ENCODE peak calls at places on chromosomes 11 and 22, in nine cellular contexts. W, D, T, Y, E, S, V, J and I are unnamed samples.

GRCh38 chr22:47575291-47575690 is 812.8 kb downstream of the TBC1D22A start:
- DNase-seq in W (no peak), D (no peak), T (no peak), Y (no peak), E (no peak), S (no peak), V (no peak), J (no peak), I (no peak)

GRCh38 chr11:103091024-103091423 is 936 bp downstream of the DCUN1D5 start:
- DNase-seq in W (no peak), D (peak; percentile 18), T (no peak), Y (no peak), E (no peak), S (peak; percentile 23), V (peak; percentile 4), J (peak; percentile 49), I (no peak)

GRCh38 chr22:36486619-36487384 is 5.4 kb upstream of the TXN2 start:
- DNase-seq in W (peak; percentile 57), D (peak; percentile 55), T (peak; percentile 49), Y (peak; percentile 50), E (no peak), S (peak; percentile 50), V (peak; percentile 68), J (peak; percentile 48), I (peak; percentile 51)

GRCh38 chr22:50342651-50343540 is at the start of gene PPP6R2:
- DNase-seq in W (peak; percentile 47), D (peak; percentile 85), T (peak; percentile 80), Y (peak; percentile 86), E (peak; percentile 49), S (peak; percentile 56), V (peak; percentile 35), J (peak; percentile 60), I (peak; percentile 49)

GRCh38 chr11:63841554-63841953 is 2.6 kb downstream of the MARK2 start:
- DNase-seq in W (no peak), D (no peak), T (peak; percentile 32), Y (no peak), E (no peak), S (peak; percentile 58), V (peak; percentile 22), J (peak; percentile 46), I (peak; percentile 63)

GRCh38 chr11:111777094-111778046 is 11.2 kb upstream of the PPP2R1B start:
- DNase-seq in W (peak; percentile 57), D (peak; percentile 77), T (peak; percentile 65), Y (no peak), E (no peak), S (peak; percentile 84), V (peak; percentile 82), J (peak; percentile 79), I (peak; percentile 62)

GRCh38 chr22:30877662-30878515 is 90.7 kb downstream of the MORC2 start:
- DNase-seq in W (no peak), D (no peak), T (no peak), Y (no peak), E (no peak), S (no peak), V (no peak), J (no peak), I (no peak)

GRCh38 chr22:19497245-19497644 is 17.5 kb downstream of the CDC45 start:
- DNase-seq in W (peak; percentile 96), D (no peak), T (peak; percentile 10), Y (no peak), E (no peak), S (peak; percentile 84), V (peak; percentile 97), J (peak; percentile 65), I (peak; percentile 87)

GRCh38 chr22:31075961-31076360 is 5.2 kb upstream of the SMTN start:
- DNase-seq in W (no peak), D (no peak), T (peak; percentile 63), Y (no peak), E (no peak), S (no peak), V (peak; percentile 41), J (no peak), I (no peak)

GRCh38 chr11:127639916-127640315 is 639.3 kb upstream of the KIRREL3 start:
- DNase-seq in W (no peak), D (no peak), T (no peak), Y (no peak), E (no peak), S (no peak), V (peak; percentile 12), J (peak; percentile 67), I (no peak)

DNA sequence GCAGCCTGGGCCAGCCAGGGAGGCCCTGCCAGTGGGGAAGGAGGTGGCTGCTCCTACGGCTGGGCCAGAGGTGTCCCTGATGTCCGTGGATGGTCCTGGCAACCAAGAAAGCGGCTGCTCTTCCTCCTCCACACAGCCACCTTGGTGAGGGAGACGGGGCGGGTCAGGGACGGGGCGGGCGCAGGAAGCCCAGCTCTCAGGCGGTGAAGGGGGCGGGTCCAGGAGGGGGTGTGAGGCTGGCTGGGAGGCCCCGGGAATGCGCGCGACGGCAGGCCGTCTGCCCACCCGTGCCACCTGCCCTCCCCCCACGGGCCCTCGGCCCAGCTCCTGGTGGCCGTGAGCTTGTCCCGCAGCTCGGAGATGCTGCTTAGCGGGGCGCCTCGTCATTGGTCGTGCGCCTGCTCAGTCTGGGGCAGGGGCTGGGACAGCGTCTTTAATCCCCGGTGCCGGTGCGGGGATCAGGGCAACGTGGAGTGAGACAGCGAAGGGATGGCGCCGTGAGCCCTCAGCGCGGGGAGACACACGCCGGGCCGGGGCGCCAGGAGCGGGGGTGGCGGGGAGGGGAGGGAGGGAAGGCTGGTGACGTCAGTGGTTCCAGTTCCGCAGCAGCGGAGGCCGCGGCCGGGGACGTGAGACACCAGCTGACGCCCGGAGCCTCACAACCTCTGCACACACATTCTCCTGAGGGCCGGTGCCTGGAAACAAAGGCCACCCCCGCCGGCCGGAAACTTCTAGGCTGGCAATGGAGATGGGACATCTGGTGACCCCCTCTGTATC is 6.7 kb upstream of the BRSK2 start:
- DNase-seq in W (peak; percentile 60), D (peak; percentile 82), T (peak; percentile 87), Y (peak; percentile 57), E (peak; percentile 52), S (peak; percentile 37), V (peak; percentile 79), J (peak; percentile 54), I (peak; percentile 49)
- TF ChIP-seq CTCF in W (no peak), D (peak; percentile 3), T (peak; percentile 16), Y (no peak), E (no peak), S (no peak), V (peak; percentile 14), J (no peak), I (peak; percentile 14)

GRCh38 chr11:126391286-126391954 is 35.9 kb downstream of the ST3GAL4 start:
- DNase-seq in W (no peak), D (no peak), T (no peak), Y (no peak), E (peak; percentile 65), S (no peak), V (no peak), J (no peak), I (no peak)

GRCh38 chr11:126393143-126393542 is 37.7 kb downstream of the ST3GAL4 start:
- DNase-seq in W (no peak), D (no peak), T (no peak), Y (no peak), E (no peak), S (no peak), V (no peak), J (no peak), I (no peak)

GRCh38 chr11:126390418-126390817 is 34.9 kb downstream of the ST3GAL4 start:
- DNase-seq in W (no peak), D (no peak), T (no peak), Y (no peak), E (no peak), S (no peak), V (no peak), J (no peak), I (no peak)

GRCh38 chr11:126392638-126393023 is 37.1 kb downstream of the ST3GAL4 start:
- DNase-seq in W (no peak), D (no peak), T (peak; percentile 13), Y (no peak), E (no peak), S (no peak), V (no peak), J (no peak), I (no peak)

DNA sequence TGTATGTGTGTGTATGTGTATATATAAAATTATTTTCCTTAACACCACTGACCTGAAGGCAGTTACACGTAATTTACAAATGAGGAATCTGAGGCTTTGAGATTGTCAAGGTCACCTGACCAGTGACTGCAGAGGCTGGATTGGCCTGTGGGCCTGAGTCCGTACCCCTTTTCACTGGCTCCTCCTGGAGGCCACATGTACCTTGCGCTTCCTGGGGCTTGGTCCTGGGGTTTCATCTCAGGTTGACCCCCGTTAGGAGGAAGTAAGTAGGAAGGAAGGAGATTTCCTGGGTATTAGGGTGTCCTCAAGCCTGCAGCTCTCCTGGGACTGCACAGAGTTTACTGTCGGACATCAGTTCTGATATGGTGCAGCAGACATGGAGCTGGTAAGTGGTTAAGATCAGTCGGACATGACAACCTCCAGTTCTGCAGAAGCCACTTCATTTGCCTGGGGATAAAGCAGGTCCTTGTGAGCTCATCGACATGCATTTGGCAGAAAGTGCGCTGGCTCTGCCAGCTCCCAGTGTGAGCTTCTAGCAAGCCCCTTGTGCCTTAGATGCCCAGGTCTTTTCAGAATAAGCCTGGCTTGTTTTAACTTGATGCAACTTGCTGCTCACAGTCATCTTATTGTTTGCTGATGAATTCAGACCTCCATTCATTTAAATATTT is 36.6 kb downstream of the ST3GAL4 start:
- DNase-seq in W (no peak), D (peak; percentile 39), T (peak; percentile 26), Y (no peak), E (peak; percentile 66), S (no peak), V (no peak), J (peak; percentile 35), I (no peak)
- TF ChIP-seq CTCF in W (peak; percentile 26), D (peak; percentile 9), T (no peak), Y (no peak), E (peak; percentile 14), S (peak; percentile 10), V (no peak), J (no peak), I (peak; percentile 24)

GRCh38 chr11:30730011-30730410 is 143.9 kb upstream of the MPPED2 start:
- DNase-seq in W (no peak), D (no peak), T (no peak), Y (no peak), E (no peak), S (no peak), V (no peak), J (no peak), I (no peak)

GRCh38 chr11:30733748-30734147 is 147.6 kb upstream of the MPPED2 start:
- DNase-seq in W (no peak), D (no peak), T (no peak), Y (no peak), E (no peak), S (no peak), V (no peak), J (no peak), I (no peak)

GRCh38 chr11:30741039-30741550 is 154.9 kb upstream of the MPPED2 start:
- DNase-seq in W (no peak), D (no peak), T (no peak), Y (no peak), E (no peak), S (no peak), V (peak; percentile 91), J (peak; percentile 46), I (no peak)

GRCh38 chr11:30740071-30740470 is 153.9 kb upstream of the MPPED2 start:
- DNase-seq in W (no peak), D (no peak), T (no peak), Y (no peak), E (no peak), S (no peak), V (no peak), J (no peak), I (no peak)

GRCh38 chr11:30735946-30736345 is 149.8 kb upstream of the MPPED2 start:
- DNase-seq in W (no peak), D (no peak), T (no peak), Y (no peak), E (no peak), S (no peak), V (no peak), J (peak; percentile 3), I (no peak)
- TF ChIP-seq CTCF in W (no peak), D (no peak), T (no peak), Y (no peak), E (no peak), S (no peak), V (no peak), J (no peak), I (no peak)

GRCh38 chr22:35310556-35311550 is 11.2 kb downstream of the TOM1 start:
- DNase-seq in W (no peak), D (peak; percentile 82), T (no peak), Y (no peak), E (no peak), S (no peak), V (no peak), J (no peak), I (no peak)
- TF ChIP-seq CTCF in W (no peak), D (peak; percentile 2), T (no peak), Y (no peak), E (no peak), S (no peak), V (no peak), J (no peak), I (no peak)